ENCODE peak calls at places on chromosomes 3 and 15, in seven cellular contexts. One of them, this sample, is unnamed.

GRCh38 chr3:53255775-53256703 is at the start of gene TKT:
- DNase-seq in Daoy: peak; percentile 85
- DNase-seq in glutamatergic neuron: peak; percentile 86
- DNase-seq in left lung: peak; percentile 99
- DNase-seq in ELF-1: peak; percentile 91
- DNase-seq in fibroblast of the aortic adventitia: peak; percentile 79
- DNase-seq in posterior vena cava: peak; percentile 95
- DNase-seq in this sample: peak; percentile 96

GRCh38 chr3:43638594-43639447 is 17.0 kb upstream of the ANO10 start:
- DNase-seq in Daoy: peak; percentile 14
- DNase-seq in glutamatergic neuron: no peak
- DNase-seq in left lung: no peak
- DNase-seq in ELF-1: peak; percentile 39
- DNase-seq in fibroblast of the aortic adventitia: peak; percentile 40
- DNase-seq in posterior vena cava: no peak
- DNase-seq in this sample: no peak

GRCh38 chr3:13495921-13496723 is 16.0 kb downstream of the HDAC11 start:
- DNase-seq in Daoy: peak; percentile 71
- DNase-seq in glutamatergic neuron: peak; percentile 86
- DNase-seq in left lung: peak; percentile 76
- DNase-seq in ELF-1: peak; percentile 88
- DNase-seq in fibroblast of the aortic adventitia: peak; percentile 94
- DNase-seq in posterior vena cava: peak; percentile 93
- DNase-seq in this sample: no peak

GRCh38 chr3:89171681-89172080 is 64.3 kb downstream of the EPHA3 start:
- DNase-seq in Daoy: no peak
- DNase-seq in glutamatergic neuron: no peak
- DNase-seq in left lung: no peak
- DNase-seq in ELF-1: no peak
- DNase-seq in fibroblast of the aortic adventitia: no peak
- DNase-seq in posterior vena cava: no peak
- DNase-seq in this sample: no peak

GRCh38 chr3:118986734-118987133 is 47.9 kb downstream of the IGSF11 start:
- DNase-seq in Daoy: no peak
- DNase-seq in glutamatergic neuron: no peak
- DNase-seq in left lung: no peak
- DNase-seq in ELF-1: no peak
- DNase-seq in fibroblast of the aortic adventitia: no peak
- DNase-seq in posterior vena cava: no peak
- DNase-seq in this sample: no peak

GRCh38 chr3:64158334-64158733 is 66.9 kb downstream of the PRICKLE2 start:
- DNase-seq in Daoy: peak; percentile 11
- DNase-seq in glutamatergic neuron: no peak
- DNase-seq in left lung: no peak
- DNase-seq in ELF-1: no peak
- DNase-seq in fibroblast of the aortic adventitia: peak; percentile 51
- DNase-seq in posterior vena cava: no peak
- DNase-seq in this sample: no peak

GRCh38 chr3:43997788-43998373 is 243.8 kb upstream of the TOPAZ1 start:
- DNase-seq in Daoy: no peak
- DNase-seq in glutamatergic neuron: peak; percentile 41
- DNase-seq in left lung: peak; percentile 54
- DNase-seq in ELF-1: peak; percentile 43
- DNase-seq in fibroblast of the aortic adventitia: no peak
- DNase-seq in posterior vena cava: no peak
- DNase-seq in this sample: no peak

GRCh38 chr3:126119008-126119675 is 35.2 kb upstream of the SLC41A3 start:
- DNase-seq in Daoy: no peak
- DNase-seq in glutamatergic neuron: no peak
- DNase-seq in left lung: no peak
- DNase-seq in ELF-1: no peak
- DNase-seq in fibroblast of the aortic adventitia: no peak
- DNase-seq in posterior vena cava: peak; percentile 37
- DNase-seq in this sample: no peak

GRCh38 chr15:60800729-60801072 is 321.8 kb upstream of the ICE2 start:
- DNase-seq in Daoy: no peak
- DNase-seq in glutamatergic neuron: no peak
- DNase-seq in left lung: no peak
- DNase-seq in ELF-1: no peak
- DNase-seq in fibroblast of the aortic adventitia: no peak
- DNase-seq in posterior vena cava: no peak
- DNase-seq in this sample: no peak

GRCh38 chr3:33064929-33065328 is 32.0 kb downstream of the GLB1 start:
- DNase-seq in Daoy: no peak
- DNase-seq in glutamatergic neuron: no peak
- DNase-seq in left lung: no peak
- DNase-seq in ELF-1: no peak
- DNase-seq in fibroblast of the aortic adventitia: no peak
- DNase-seq in posterior vena cava: no peak
- DNase-seq in this sample: no peak

GRCh38 chr3:123818324-123818920 is 65.7 kb downstream of the MYLK start:
- DNase-seq in Daoy: peak; percentile 82
- DNase-seq in glutamatergic neuron: no peak
- DNase-seq in left lung: no peak
- DNase-seq in ELF-1: no peak
- DNase-seq in fibroblast of the aortic adventitia: no peak
- DNase-seq in posterior vena cava: no peak
- DNase-seq in this sample: no peak

GRCh38 chr3:131561511-131561910 is 58.7 kb upstream of the MRPL3 start:
- DNase-seq in Daoy: no peak
- DNase-seq in glutamatergic neuron: no peak
- DNase-seq in left lung: no peak
- DNase-seq in ELF-1: peak; percentile 2
- DNase-seq in fibroblast of the aortic adventitia: peak; percentile 69
- DNase-seq in posterior vena cava: no peak
- DNase-seq in this sample: no peak

GRCh38 chr3:50936389-50936788 is 261.7 kb downstream of the DOCK3 start:
- DNase-seq in Daoy: no peak
- DNase-seq in glutamatergic neuron: no peak
- DNase-seq in left lung: no peak
- DNase-seq in ELF-1: no peak
- DNase-seq in fibroblast of the aortic adventitia: no peak
- DNase-seq in posterior vena cava: no peak
- DNase-seq in this sample: no peak

GRCh38 chr15:84949043-84949442 is 32.6 kb upstream of the PDE8A start:
- DNase-seq in Daoy: no peak
- DNase-seq in glutamatergic neuron: no peak
- DNase-seq in left lung: no peak
- DNase-seq in ELF-1: no peak
- DNase-seq in fibroblast of the aortic adventitia: peak; percentile 68
- DNase-seq in posterior vena cava: no peak
- DNase-seq in this sample: no peak

GRCh38 chr3:60707452-60708020 is 543.7 kb downstream of the FHIT start:
- DNase-seq in Daoy: no peak
- DNase-seq in glutamatergic neuron: no peak
- DNase-seq in left lung: no peak
- DNase-seq in ELF-1: no peak
- DNase-seq in fibroblast of the aortic adventitia: peak; percentile 44
- DNase-seq in posterior vena cava: no peak
- DNase-seq in this sample: no peak

GRCh38 chr3:124172297-124172696 is 180.4 kb upstream of the ROPN1 start:
- DNase-seq in Daoy: no peak
- DNase-seq in glutamatergic neuron: no peak
- DNase-seq in left lung: no peak
- DNase-seq in ELF-1: no peak
- DNase-seq in fibroblast of the aortic adventitia: no peak
- DNase-seq in posterior vena cava: no peak
- DNase-seq in this sample: no peak

GRCh38 chr3:142174559-142174958 is 25.2 kb upstream of the TFDP2 start:
- DNase-seq in Daoy: no peak
- DNase-seq in glutamatergic neuron: no peak
- DNase-seq in left lung: no peak
- DNase-seq in ELF-1: no peak
- DNase-seq in fibroblast of the aortic adventitia: no peak
- DNase-seq in posterior vena cava: no peak
- DNase-seq in this sample: no peak

GRCh38 chr3:7290062-7290825 is 429.3 kb downstream of the GRM7 start:
- DNase-seq in Daoy: no peak
- DNase-seq in glutamatergic neuron: no peak
- DNase-seq in left lung: no peak
- DNase-seq in ELF-1: no peak
- DNase-seq in fibroblast of the aortic adventitia: no peak
- DNase-seq in posterior vena cava: no peak
- DNase-seq in this sample: no peak

GRCh38 chr15:59247364-59247763 is 40.7 kb downstream of the LDHAL6B start:
- DNase-seq in Daoy: peak; percentile 53
- DNase-seq in glutamatergic neuron: peak; percentile 47
- DNase-seq in left lung: no peak
- DNase-seq in ELF-1: peak; percentile 60
- DNase-seq in fibroblast of the aortic adventitia: peak; percentile 87
- DNase-seq in posterior vena cava: no peak
- DNase-seq in this sample: no peak

GRCh38 chr3:46006646-46007045 is 11.0 kb upstream of the FYCO1 start:
- DNase-seq in Daoy: no peak
- DNase-seq in glutamatergic neuron: no peak
- DNase-seq in left lung: no peak
- DNase-seq in ELF-1: no peak
- DNase-seq in fibroblast of the aortic adventitia: peak; percentile 95
- DNase-seq in posterior vena cava: no peak
- DNase-seq in this sample: no peak

GRCh38 chr15:77168211-77168610 is 97.3 kb upstream of the TSPAN3 start:
- DNase-seq in Daoy: no peak
- DNase-seq in glutamatergic neuron: no peak
- DNase-seq in left lung: no peak
- DNase-seq in ELF-1: no peak
- DNase-seq in fibroblast of the aortic adventitia: no peak
- DNase-seq in posterior vena cava: no peak
- DNase-seq in this sample: no peak

GRCh38 chr3:4976109-4976508 is 3.1 kb upstream of the BHLHE40 start:
- DNase-seq in Daoy: peak; percentile 81
- DNase-seq in glutamatergic neuron: peak; percentile 52
- DNase-seq in left lung: peak; percentile 77
- DNase-seq in ELF-1: peak; percentile 86
- DNase-seq in fibroblast of the aortic adventitia: peak; percentile 75
- DNase-seq in posterior vena cava: peak; percentile 88
- DNase-seq in this sample: no peak

GRCh38 chr3:123745184-123745855 is 138.8 kb downstream of the MYLK start:
- DNase-seq in Daoy: no peak
- DNase-seq in glutamatergic neuron: no peak
- DNase-seq in left lung: no peak
- DNase-seq in ELF-1: no peak
- DNase-seq in fibroblast of the aortic adventitia: peak; percentile 74
- DNase-seq in posterior vena cava: no peak
- DNase-seq in this sample: no peak

GRCh38 chr3:119359476-119359998 is 65.4 kb downstream of the ARHGAP31 start:
- DNase-seq in Daoy: no peak
- DNase-seq in glutamatergic neuron: no peak
- DNase-seq in left lung: no peak
- DNase-seq in ELF-1: no peak
- DNase-seq in fibroblast of the aortic adventitia: no peak
- DNase-seq in posterior vena cava: no peak
- DNase-seq in this sample: no peak

GRCh38 chr3:131794766-131795381 is 239.9 kb downstream of the CPNE4 start:
- DNase-seq in Daoy: peak; percentile 15
- DNase-seq in glutamatergic neuron: peak; percentile 28
- DNase-seq in left lung: no peak
- DNase-seq in ELF-1: peak; percentile 78
- DNase-seq in fibroblast of the aortic adventitia: peak; percentile 80
- DNase-seq in posterior vena cava: no peak
- DNase-seq in this sample: no peak